ENCODE peak calls at places on chromosomes 1 and 21, in four cellular contexts. A is B cell; Z is AG09319; O is CD8-positive, alpha-beta T cell. H is an unnamed sample.
A peak's percentile ranks its signal among the peaks of the same experiment; 100 is the strongest.

GRCh38 chr1:219773775-219774174 is 154.6 kb downstream of the SLC30A10 start:
- DNase-seq in A (peak; percentile 32), O (no peak), Z (no peak), H (no peak)

GRCh38 chr1:29416267-29416666 is 179.9 kb downstream of the PTPRU start:
- DNase-seq in O (no peak), Z (no peak), A (no peak), H (no peak)

GRCh38 chr1:71046891-71047634 is 553 bp downstream of the PTGER3 start:
- DNase-seq in Z (no peak), A (peak; percentile 29), O (no peak), H (peak; percentile 20)

GRCh38 chr1:78303620-78304019 is 187.2 kb upstream of the PTGFR start:
- DNase-seq in Z (peak; percentile 82), O (no peak), A (no peak), H (no peak)

GRCh38 chr1:179353546-179353945 is 12.2 kb upstream of the AXDND1 start:
- DNase-seq in Z (peak; percentile 79), A (no peak), O (no peak), H (no peak)

GRCh38 chr1:72000809-72001208 is 281.5 kb downstream of the NEGR1 start:
- DNase-seq in Z (no peak), O (no peak), A (no peak), H (no peak)

GRCh38 chr1:244409648-244410164 is 42.0 kb downstream of the ADSS2 start:
- DNase-seq in A (no peak), O (no peak), Z (no peak), H (no peak)

GRCh38 chr1:180233191-180234011 is 3.3 kb downstream of the LHX4 start:
- DNase-seq in Z (no peak), O (no peak), A (peak; percentile 17), H (no peak)

GRCh38 chr1:235567812-235568444 is 63.7 kb upstream of the B3GALNT2 start:
- DNase-seq in Z (no peak), O (no peak), A (no peak), H (no peak)

GRCh38 chr1:78469561-78469960 is 21.2 kb upstream of the PTGFR start:
- DNase-seq in Z (no peak), A (no peak), O (no peak), H (no peak)

GRCh38 chr1:205240118-205240517 is 12.4 kb downstream of the TMCC2 start:
- DNase-seq in O (no peak), A (no peak), Z (no peak), H (no peak)

GRCh38 chr1:54312874-54313316 is 93.3 kb downstream of the SSBP3 start:
- DNase-seq in O (no peak), A (no peak), Z (peak; percentile 78), H (no peak)

GRCh38 chr1:167305705-167306277 is 85.1 kb downstream of the POU2F1 start:
- DNase-seq in Z (no peak), O (no peak), A (no peak), H (no peak)

GRCh38 chr1:44670751-44671640 is 3.3 kb downstream of the TMEM53 start:
- DNase-seq in Z (no peak), O (no peak), A (no peak), H (no peak)

GRCh38 chr1:155942578-155943141 is 1.2 kb downstream of the RXFP4 start:
- DNase-seq in O (no peak), Z (no peak), A (no peak), H (no peak)

GRCh38 chr1:3465091-3465934 is 10.8 kb downstream of the ARHGEF16 start:
- DNase-seq in Z (no peak), O (no peak), A (no peak), H (no peak)

GRCh38 chr1:238537641-238538040 is 646.9 kb upstream of the ZP4 start:
- DNase-seq in O (no peak), A (no peak), Z (no peak), H (no peak)

GRCh38 chr1:150560986-150561829 is 12.0 kb downstream of the ADAMTSL4 start:
- DNase-seq in O (peak; percentile 60), A (peak; percentile 87), Z (peak; percentile 98), H (peak; percentile 78)

GRCh38 chr1:179881642-179882252 is 338 bp upstream of the TOR1AIP1 start:
- DNase-seq in Z (peak; percentile 93), A (no peak), O (no peak), H (no peak)

GRCh38 chr1:154849645-154850131 is 20.4 kb downstream of the KCNN3 start:
- DNase-seq in A (no peak), O (no peak), Z (no peak), H (no peak)

GRCh38 chr21:34078915-34079314 is 5.5 kb downstream of the MRPS6 start:
- DNase-seq in A (no peak), Z (no peak), O (no peak), H (no peak)

GRCh38 chr1:3618904-3619671 is 5.7 kb upstream of the TPRG1L start:
- DNase-seq in A (peak; percentile 86), Z (peak; percentile 48), O (peak; percentile 51), H (peak; percentile 67)

GRCh38 chr1:183454377-183454776 is 17.9 kb upstream of the SMG7 start:
- DNase-seq in Z (no peak), A (no peak), O (no peak), H (no peak)

GRCh38 chr1:216617081-216617480 is 106.1 kb downstream of the ESRRG start:
- DNase-seq in A (no peak), Z (no peak), O (no peak), H (no peak)

GRCh38 chr1:117060441-117061317 is 553 bp downstream of the TTF2 start:
- DNase-seq in A (no peak), Z (no peak), O (no peak), H (no peak)

DNA sequence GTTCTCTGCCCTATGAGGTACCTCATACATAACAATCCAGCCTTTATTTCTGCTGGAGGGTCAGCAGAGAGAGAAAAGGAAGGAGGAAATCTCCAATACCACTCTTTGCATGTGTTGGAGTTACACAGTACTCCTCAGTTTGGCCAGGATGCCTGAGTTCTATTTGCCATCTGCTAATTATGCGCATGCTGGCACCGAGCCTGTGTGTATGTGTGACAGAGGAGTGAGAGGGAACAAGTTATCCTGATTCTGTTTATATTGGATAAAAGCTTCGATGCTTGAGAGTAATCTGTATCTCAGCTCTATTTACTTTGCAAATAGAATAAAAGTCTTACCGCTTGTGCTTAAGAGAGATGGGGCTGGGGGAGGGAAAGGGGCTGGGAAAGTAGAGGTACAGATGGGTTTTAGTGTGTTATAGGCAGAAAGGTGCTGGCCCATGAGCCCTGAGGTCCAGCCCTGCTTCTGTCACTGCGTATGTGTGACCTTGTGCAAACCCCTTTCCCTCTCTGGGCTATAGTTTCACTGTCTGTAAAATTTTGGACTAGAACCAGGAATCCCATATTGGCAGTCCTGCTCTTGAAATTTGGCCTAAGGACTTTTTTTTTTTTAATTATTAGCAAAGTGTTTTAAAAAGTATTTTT is 54.5 kb upstream of the PLXNA2 start:
- DNase-seq in O (no peak), A (no peak), Z (no peak), H (no peak)
- TF ChIP-seq CTCF in O (no peak), A (no peak), Z (no peak), H (no peak)

DNA sequence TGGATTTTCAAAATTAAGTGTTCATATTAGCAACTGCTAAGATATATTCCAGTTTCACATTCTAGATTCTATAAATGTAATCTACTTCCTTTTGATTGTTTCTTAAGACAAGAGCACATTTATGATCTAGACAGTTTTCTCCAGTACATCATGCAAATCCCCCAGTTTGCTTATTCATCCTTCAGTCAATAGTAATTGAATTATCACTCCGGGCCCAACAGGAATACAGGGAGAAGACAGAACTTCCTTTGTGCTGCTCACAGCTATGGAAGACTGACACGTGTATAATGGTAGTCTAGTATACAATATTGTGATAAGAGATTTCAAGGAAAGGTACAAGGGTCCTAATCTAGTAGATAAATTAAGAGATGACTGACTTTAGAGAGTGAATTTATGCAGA is 14.5 kb downstream of the PLA2G4A start:
- DNase-seq in Z (no peak), O (no peak), A (no peak), H (no peak)
- TF ChIP-seq CTCF in Z (no peak), O (no peak), A (no peak), H (no peak)

GRCh38 chr1:15948091-15948591 is 27.8 kb downstream of the ZBTB17 start:
- DNase-seq in Z (no peak), O (no peak), A (no peak), H (no peak)

GRCh38 chr1:15949453-15950245 is 26.3 kb downstream of the ZBTB17 start:
- DNase-seq in Z (peak; percentile 87), A (peak; percentile 87), O (peak; percentile 82), H (peak; percentile 87)

GRCh38 chr1:15947382-15948090 is 28.4 kb downstream of the ZBTB17 start:
- DNase-seq in A (no peak), O (no peak), Z (no peak), H (no peak)

GRCh38 chr1:15950302-15950701 is 25.6 kb downstream of the ZBTB17 start:
- DNase-seq in A (peak; percentile 38), Z (no peak), O (no peak), H (no peak)

DNA sequence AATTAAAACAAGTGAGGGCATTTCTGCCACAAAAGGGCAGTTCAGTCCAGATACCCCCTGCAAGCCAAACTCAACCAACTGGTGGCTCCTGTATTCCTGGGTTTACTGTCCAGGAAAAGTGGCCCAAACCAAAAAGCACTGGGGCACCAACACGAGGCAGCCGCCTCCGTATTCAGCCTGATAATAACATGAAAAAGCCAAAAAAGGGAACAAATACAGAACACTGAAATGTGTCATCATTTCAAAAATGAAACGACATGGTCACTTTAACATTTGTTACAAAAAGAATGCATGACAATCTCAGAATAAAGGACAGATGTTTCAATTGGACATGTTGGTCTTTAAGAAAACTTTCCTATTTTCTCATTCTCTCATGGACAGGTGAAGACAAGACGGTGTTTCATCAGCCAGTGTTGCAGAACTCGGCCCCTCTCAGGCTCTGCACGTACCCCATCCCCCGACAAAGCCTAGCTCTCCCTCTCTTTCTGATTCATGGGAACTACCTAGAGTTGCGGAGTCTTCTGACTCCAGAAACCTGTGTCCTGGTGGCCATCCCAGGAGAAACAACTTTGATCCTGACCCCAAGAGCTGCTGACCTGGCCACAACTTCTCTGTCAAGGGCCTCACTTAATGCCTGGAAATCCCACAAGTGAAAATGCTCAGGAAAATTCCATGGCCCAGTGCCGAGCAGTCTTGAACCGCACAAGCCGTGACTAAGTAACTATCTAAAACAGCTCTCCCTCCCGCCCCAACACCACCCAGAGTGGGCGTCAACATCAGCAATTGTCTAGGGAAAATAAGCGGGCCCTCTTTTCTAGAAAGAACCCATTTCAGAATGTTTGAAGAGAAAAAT is 27.1 kb downstream of the ZBTB17 start:
- DNase-seq in Z (peak; percentile 83), O (no peak), A (no peak), H (no peak)
- TF ChIP-seq CTCF in Z (no peak), O (no peak), A (no peak), H (no peak)

DNA sequence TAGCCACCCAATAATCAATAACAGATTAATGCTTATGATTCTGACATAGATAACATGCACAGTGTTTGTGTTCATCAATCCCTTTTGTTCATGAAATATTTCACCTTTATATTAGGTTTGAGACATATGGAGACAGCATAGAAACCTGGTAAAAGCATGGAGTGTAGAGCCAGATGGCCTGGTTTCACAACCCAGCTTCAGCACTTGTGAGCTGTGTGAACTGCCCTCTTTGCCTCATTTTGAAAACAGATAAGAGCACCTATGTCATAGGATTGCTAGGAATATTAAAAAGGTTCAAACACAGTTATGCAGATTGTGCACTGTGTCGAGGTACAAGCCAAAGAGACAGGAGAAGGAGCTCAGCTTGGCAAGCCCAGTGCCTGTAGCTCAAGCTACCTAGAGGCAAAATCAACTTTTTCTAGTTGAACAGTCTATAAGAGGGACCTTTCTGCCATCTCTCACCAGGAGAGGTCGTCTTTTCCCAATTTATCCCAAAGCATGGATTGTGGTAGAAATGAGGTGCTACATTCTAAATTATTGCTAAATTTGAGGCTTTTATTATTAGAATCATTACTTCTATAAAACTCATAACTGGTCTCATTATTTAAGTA is 5.0 kb downstream of the CHODL start:
- DNase-seq in A (no peak), Z (no peak), O (no peak), H (no peak)
- TF ChIP-seq CTCF in A (no peak), Z (no peak), O (no peak), H (no peak)